ENCODE peak calls at places on chromosomes 4 and X, in five cellular contexts. D is breast epithelium, V is GM23338, O is mucosa of descending colon, Y is lower lobe of right lung. R is an unnamed sample.

GRCh38 chr4:112752061-112752460 is 115.1 kb downstream of the LARP7 start:
- DNase-seq in D (no peak), O (no peak), Y (no peak), V (no peak), R (no peak)

GRCh38 chr4:107838138-107838618 is 13.4 kb downstream of the SGMS2 start:
- DNase-seq in Y (no peak), V (no peak), O (no peak), D (no peak), R (peak)

GRCh38 chr4:169941141-169941540 is 85.1 kb downstream of the MFAP3L start:
- DNase-seq in V (no peak), Y (no peak), D (no peak), O (no peak), R (no peak)

GRCh38 chr4:36235306-36235705 is 9.0 kb downstream of the ARAP2 start:
- DNase-seq in D (no peak), Y (no peak), V (peak), O (no peak), R (no peak)

GRCh38 chr4:40506066-40506465 is 123.6 kb downstream of the RBM47 start:
- DNase-seq in Y (no peak), D (no peak), O (no peak), V (no peak), R (no peak)

GRCh38 chr4:38034986-38035882 is 75.0 kb downstream of the PTTG2 start:
- DNase-seq in Y (no peak), O (no peak), D (no peak), V (peak), R (peak)

GRCh38 chr4:85968945-85969830 is 390.7 kb downstream of the MAPK10 start:
- DNase-seq in O (no peak), V (peak), Y (no peak), D (no peak), R (peak)

GRCh38 chr4:147723316-147723715 is 8.6 kb upstream of the ARHGAP10 start:
- DNase-seq in D (no peak), V (no peak), O (no peak), Y (peak), R (peak)

GRCh38 chr4:2934077-2934812 is 29.0 kb downstream of the NOP14 start:
- DNase-seq in Y (peak), V (peak), D (peak), O (peak), R (peak)

GRCh38 chr4:110020139-110020538 is 107.5 kb downstream of the EGF start:
- DNase-seq in O (no peak), D (no peak), V (peak), Y (no peak), R (peak)

GRCh38 chrX:31909850-31910547 is 838.2 kb upstream of the FTHL17 start:
- DNase-seq in O (no peak), V (no peak), Y (no peak), D (no peak), R (no peak)

GRCh38 chr4:142703694-142704309 is 142.3 kb downstream of the INPP4B start:
- DNase-seq in V (no peak), D (no peak), O (no peak), Y (no peak), R (peak)

GRCh38 chrX:16610121-16610565 is 39.8 kb upstream of the S100G start:
- DNase-seq in Y (no peak), D (no peak), O (no peak), V (no peak), R (no peak)

GRCh38 chr4:10239982-10240654 is 123.5 kb upstream of the WDR1 start:
- DNase-seq in Y (no peak), D (no peak), V (no peak), O (no peak), R (peak)

GRCh38 chr4:88143504-88143903 is 14.9 kb downstream of the ABCG2 start:
- DNase-seq in V (no peak), D (no peak), Y (no peak), O (no peak), R (peak)

GRCh38 chrX:132612990-132613564 is 124.2 kb upstream of the MBNL3 start:
- DNase-seq in V (peak), D (no peak), O (no peak), Y (peak), R (peak)

GRCh38 chr4:2799971-2800690 is 7.2 kb downstream of the SH3BP2 start:
- DNase-seq in D (no peak), O (peak), V (no peak), Y (peak), R (no peak)

GRCh38 chr4:184189966-184190365 is 27.7 kb downstream of the ENPP6 start:
- DNase-seq in D (no peak), Y (no peak), V (no peak), O (no peak), R (no peak)

GRCh38 chrX:142040906-142041305 is 137.2 kb downstream of the MAGEC1 start:
- DNase-seq in O (no peak), V (peak), Y (no peak), D (no peak), R (no peak)

GRCh38 chrX:53239474-53239873 is 14.5 kb upstream of the KDM5C start:
- DNase-seq in D (no peak), Y (no peak), V (peak), O (no peak), R (peak)

GRCh38 chrX:109914114-109914849 is 88.6 kb upstream of the TMEM164 start:
- DNase-seq in Y (no peak), D (no peak), V (no peak), O (no peak), R (no peak)

DNA sequence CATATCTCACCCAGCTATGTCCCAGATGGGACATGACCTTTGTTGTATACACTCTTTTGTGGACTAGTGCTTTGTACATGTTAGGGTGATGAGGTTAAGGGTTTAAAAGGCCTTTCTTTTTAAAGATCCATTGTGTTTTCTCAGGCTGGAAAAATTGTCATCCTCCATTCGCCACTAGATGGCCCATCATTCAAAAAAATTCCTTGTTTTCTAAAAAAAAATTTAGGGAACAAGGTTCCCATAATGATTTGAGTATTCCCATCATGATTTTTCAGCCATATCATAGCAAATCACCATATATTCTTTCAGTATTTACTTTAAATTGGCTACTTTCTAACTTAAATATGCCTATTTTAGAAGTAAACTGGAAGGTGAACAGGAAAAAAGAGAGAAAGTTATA is 91.9 kb upstream of the TMEM164 start:
- DNase-seq in D (no peak), V (peak), Y (no peak), O (no peak), R (peak)
- TF ChIP-seq CTCF in D (peak), V (peak), Y (peak), O (no peak), R (peak)

GRCh38 chrX:10615931-10616780 is 4.2 kb downstream of the MID1 start:
- DNase-seq in O (no peak), V (peak), D (no peak), Y (no peak), R (peak)
- H3K4me3 ChIP-seq in O (no peak), V (peak), D (no peak), Y (no peak), R (no peak)

GRCh38 chr4:19486400-19486799 is 765.3 kb upstream of the SLIT2 start:
- DNase-seq in D (no peak), O (no peak), V (no peak), Y (no peak), R (no peak)
- TF ChIP-seq CTCF in D (no peak), O (no peak), V (peak), Y (no peak), R (no peak)

DNA sequence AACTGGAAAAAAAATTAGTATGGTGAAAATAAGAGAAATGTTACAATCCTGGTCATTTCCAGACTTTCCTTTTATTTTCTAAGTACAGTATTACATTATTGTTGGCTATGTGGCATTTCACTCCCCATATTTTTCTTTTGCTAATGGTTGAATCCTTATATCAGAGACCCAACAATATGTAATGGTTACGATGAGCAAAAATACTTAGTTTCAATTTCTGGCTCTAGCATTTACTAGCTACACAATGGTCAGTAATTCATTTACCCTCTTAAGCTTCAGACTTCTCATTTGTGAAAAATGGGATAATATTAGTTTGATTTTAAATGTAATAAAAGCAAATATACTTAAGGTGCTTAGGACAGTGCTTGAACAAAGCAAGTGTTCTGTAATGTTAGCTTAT is 942.9 kb upstream of the PABPC4L start:
- DNase-seq in D (no peak), Y (no peak), O (no peak), V (no peak), R (no peak)
- H3K4me3 ChIP-seq in D (no peak), Y (no peak), O (no peak), V (no peak), R (no peak)

GRCh38 chrX:140701480-140701879 is 8.1 kb upstream of the LINC00632 start:
- DNase-seq in V (peak), D (no peak), O (no peak), Y (no peak), R (peak)
- TF ChIP-seq CTCF in V (peak), D (no peak), O (no peak), Y (peak), R (peak)

GRCh38 chrX:2903366-2903765 is 25.8 kb downstream of the ARSD start:
- DNase-seq in Y (no peak), O (no peak), D (no peak), V (no peak), R (no peak)
- H3K4me3 ChIP-seq in Y (no peak), O (no peak), D (no peak), V (no peak), R (no peak)

GRCh38 chrX:154712781-154713391 is 38.0 kb downstream of the GAB3 start:
- DNase-seq in Y (no peak), O (no peak), V (no peak), D (no peak), R (peak)

GRCh38 chrX:154715825-154716224 is 35.1 kb downstream of the GAB3 start:
- DNase-seq in Y (no peak), V (peak), D (no peak), O (no peak), R (no peak)

GRCh38 chrX:154711264-154711663 is 39.6 kb downstream of the GAB3 start:
- DNase-seq in D (no peak), O (no peak), V (no peak), Y (no peak), R (no peak)

GRCh38 chrX:154717824-154718223 is 33.1 kb downstream of the GAB3 start:
- DNase-seq in O (no peak), D (no peak), Y (no peak), V (no peak), R (peak)

GRCh38 chrX:154714925-154715324 is 36.0 kb downstream of the GAB3 start:
- DNase-seq in O (no peak), D (no peak), Y (no peak), V (peak), R (peak)
- TF ChIP-seq CTCF in O (peak), D (peak), Y (peak), V (peak), R (peak)

GRCh38 chr4:73617256-73617655 is 3.0 kb downstream of the RASSF6 start:
- DNase-seq in O (no peak), V (peak), Y (no peak), D (no peak), R (no peak)
- H3K4me3 ChIP-seq in O (no peak), V (no peak), Y (no peak), D (no peak), R (no peak)